ENCODE peak calls at places on chromosomes 16 and 17, in four cellular contexts. E is heart right ventricle, Q is adrenal gland, A is lower lobe of right lung. B is an unnamed sample.

GRCh38 chr17:5237541-5238016 is 2.9 kb upstream of the SCIMP start:
- DNase-seq in A (peak), Q (peak), E (peak), B (peak)

GRCh38 chr16:46629331-46629843 is 8.2 kb upstream of the SHCBP1 start:
- DNase-seq in E (no peak), A (no peak), Q (no peak), B (peak)

GRCh38 chr16:57724541-57724940 is 11.0 kb upstream of the KATNB1 start:
- DNase-seq in E (no peak), A (no peak), Q (no peak), B (no peak)

GRCh38 chr16:21964353-21964752 is 11.2 kb downstream of the UQCRC2 start:
- DNase-seq in Q (no peak), E (no peak), A (no peak), B (no peak)

GRCh38 chr17:42667088-42667951 is 8.2 kb downstream of the TUBG2 start:
- DNase-seq in Q (peak), E (peak), A (no peak), B (peak)

GRCh38 chr16:27441276-27441675 is 39.3 kb downstream of the IL21R start:
- DNase-seq in E (no peak), Q (no peak), A (no peak), B (no peak)

GRCh38 chr16:89621698-89622409 is 8.4 kb downstream of the DPEP1 start:
- DNase-seq in A (no peak), Q (no peak), E (no peak), B (no peak)

GRCh38 chr16:53695070-53695469 is 8.6 kb downstream of the RPGRIP1L start:
- DNase-seq in E (no peak), A (no peak), Q (no peak), B (no peak)

GRCh38 chr17:3887811-3888210 is 5.0 kb downstream of the CAMKK1 start:
- DNase-seq in E (no peak), A (no peak), Q (no peak), B (no peak)

GRCh38 chr17:31378638-31379037 is 12.8 kb upstream of the RAB11FIP4 start:
- DNase-seq in A (no peak), E (no peak), Q (no peak), B (no peak)

GRCh38 chr17:72632026-72632684 is 460.3 kb downstream of the SLC39A11 start:
- DNase-seq in A (no peak), Q (peak), E (peak), B (no peak)

GRCh38 chr16:79721186-79721745 is 120.7 kb upstream of the MAF start:
- DNase-seq in Q (peak), E (no peak), A (no peak), B (no peak)

GRCh38 chr16:75496546-75496945 is 1.3 kb upstream of the CHST6 start:
- DNase-seq in E (no peak), A (no peak), Q (no peak), B (no peak)

GRCh38 chr17:50863931-50864330 is 2.2 kb downstream of the TOB1 start:
- DNase-seq in E (no peak), A (no peak), Q (no peak), B (no peak)

GRCh38 chr17:34091975-34092374 is 163.1 kb upstream of the CCL2 start:
- DNase-seq in Q (no peak), E (no peak), A (no peak), B (no peak)

DNA sequence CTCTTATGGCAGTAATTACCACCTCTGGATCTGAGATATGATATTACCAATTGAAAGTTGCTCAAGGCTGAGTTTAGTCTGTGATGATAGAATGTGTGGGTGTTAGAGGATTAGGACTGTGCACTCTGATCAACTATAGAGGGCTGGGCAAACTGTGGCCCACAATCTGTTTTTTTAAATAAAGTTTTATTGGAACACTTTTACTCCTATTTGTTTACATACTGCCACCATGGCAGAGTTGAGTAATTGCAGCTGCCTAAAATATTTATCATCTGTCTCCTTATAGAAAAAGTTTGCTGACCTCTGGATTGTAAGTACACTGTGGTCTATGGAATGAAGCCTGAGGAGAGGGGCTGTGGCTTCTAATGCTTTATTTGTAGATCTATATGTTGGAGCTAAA is 71.5 kb upstream of the N4BP1 start:
- DNase-seq in Q (no peak), A (no peak), E (no peak), B (no peak)
- TF ChIP-seq CTCF in Q (no peak), A (no peak), E (no peak), B (no peak)

GRCh38 chr16:24499193-24499814 is 40.1 kb upstream of the RBBP6 start:
- DNase-seq in A (no peak), E (no peak), Q (peak), B (peak)
- TF ChIP-seq CTCF in A (no peak), E (peak), Q (peak), B (peak)

DNA sequence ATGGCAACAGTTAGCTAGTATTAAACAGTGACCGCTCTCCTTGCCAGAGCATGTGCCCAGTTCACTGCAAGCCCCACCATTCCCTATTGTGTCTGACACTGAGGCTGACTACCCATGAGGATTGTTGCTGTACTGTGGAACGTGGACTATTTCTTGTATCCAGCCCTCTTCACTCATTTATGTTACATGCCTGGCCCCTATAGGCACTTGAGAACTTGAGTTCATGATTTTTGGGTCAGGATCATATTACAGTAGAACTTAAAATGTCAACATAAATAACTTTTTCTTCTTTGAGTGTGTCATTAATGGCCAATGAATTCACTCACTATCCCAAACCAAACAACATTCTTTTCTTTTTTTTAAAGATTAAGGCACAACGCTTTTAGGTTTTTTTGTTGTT is 55.7 kb downstream of the LYRM1 start:
- DNase-seq in E (no peak), Q (no peak), A (no peak), B (peak)
- TF ChIP-seq CTCF in E (no peak), Q (no peak), A (no peak), B (no peak)

GRCh38 chr17:40417609-40418427 is at the start of gene TOP2A:
- DNase-seq in Q (peak), A (peak), E (peak), B (peak)

GRCh38 chr17:40415390-40415789 is 2.3 kb downstream of the TOP2A start:
- DNase-seq in A (no peak), Q (no peak), E (no peak), B (peak)

GRCh38 chr17:40418428-40418706 is 671 bp upstream of the TOP2A start:
- DNase-seq in E (peak), Q (peak), A (no peak), B (no peak)

GRCh38 chr17:40416671-40417070 is 1.0 kb downstream of the TOP2A start:
- DNase-seq in Q (no peak), A (no peak), E (no peak), B (no peak)

GRCh38 chr17:40417258-40417608 is 463 bp downstream of the TOP2A start:
- DNase-seq in E (no peak), Q (no peak), A (no peak), B (no peak)
- TF ChIP-seq CTCF in E (no peak), Q (no peak), A (no peak), B (no peak)

GRCh38 chr17:28247671-28248556 is 71.1 kb upstream of the TMEM97 start:
- DNase-seq in E (no peak), A (no peak), Q (no peak), B (no peak)
- TF ChIP-seq CTCF in E (no peak), A (no peak), Q (no peak), B (no peak)